ENCODE peak calls at places on chromosomes 5 and 9, in five cellular contexts. X is PC-9, B is AG04450, Q is HCT116, Z is sigmoid colon. D is an unnamed sample.

GRCh38 chr5:87434461-87434860 is 21.7 kb upstream of the CCNH start:
- DNase-seq in X (no peak), B (no peak), Q (no peak), Z (no peak), D (no peak)

GRCh38 chr9:97633859-97634485 is 351 bp downstream of the NCBP1 start:
- DNase-seq in X (no peak), B (no peak), Q (no peak), Z (no peak), D (no peak)

GRCh38 chr9:1875921-1876448 is 139.2 kb upstream of the SMARCA2 start:
- DNase-seq in X (no peak), B (no peak), Q (no peak), Z (no peak), D (no peak)

GRCh38 chr5:104018299-104018698 is 455.7 kb upstream of the NUDT12 start:
- DNase-seq in X (no peak), B (no peak), Q (peak; percentile 6), Z (no peak), D (no peak)

GRCh38 chr9:18442629-18443491 is 31.1 kb upstream of the ADAMTSL1 start:
- DNase-seq in X (no peak), B (peak; percentile 71), Q (peak; percentile 43), Z (peak; percentile 86), D (peak; percentile 66)

GRCh38 chr9:21558627-21559401 is 76.7 kb upstream of the IFNE start:
- DNase-seq in X (no peak), B (no peak), Q (no peak), Z (no peak), D (no peak)

GRCh38 chr5:160083501-160083900 is 35.7 kb downstream of the PWWP2A start:
- DNase-seq in X (no peak), B (no peak), Q (no peak), Z (no peak), D (no peak)

GRCh38 chr9:129674229-129674628 is 8.8 kb downstream of the PRRX2 start:
- DNase-seq in X (no peak), B (no peak), Q (no peak), Z (no peak), D (no peak)

GRCh38 chr5:53936481-53937352 is 373.7 kb downstream of the ARL15 start:
- DNase-seq in X (no peak), B (no peak), Q (no peak), Z (no peak), D (no peak)

GRCh38 chr5:134209477-134210240 is 16.2 kb downstream of the PPP2CA start:
- DNase-seq in X (no peak), B (no peak), Q (no peak), Z (no peak), D (no peak)

GRCh38 chr5:142507528-142507927 is 178.4 kb downstream of the FGF1 start:
- DNase-seq in X (peak; percentile 82), B (no peak), Q (no peak), Z (no peak), D (peak; percentile 71)

GRCh38 chr9:113523421-113524141 is 60.1 kb downstream of the RGS3 start:
- DNase-seq in X (no peak), B (no peak), Q (no peak), Z (no peak), D (no peak)

GRCh38 chr5:2132497-2132847 is 249.7 kb upstream of the IRX4 start:
- DNase-seq in X (no peak), B (no peak), Q (no peak), Z (no peak), D (no peak)

GRCh38 chr9:35869621-35870216 is 482 bp downstream of the OR13J1 start:
- DNase-seq in X (no peak), B (no peak), Q (no peak), Z (no peak), D (no peak)

GRCh38 chr5:85320495-85320894 is 935.8 kb upstream of the EDIL3 start:
- DNase-seq in X (no peak), B (no peak), Q (no peak), Z (no peak), D (no peak)

GRCh38 chr5:150066436-150066835 is 19.9 kb downstream of the CSF1R start:
- DNase-seq in X (no peak), B (no peak), Q (no peak), Z (peak; percentile 37), D (no peak)

GRCh38 chr9:99340281-99340680 is 118.2 kb downstream of the SEC61B start:
- DNase-seq in X (no peak), B (no peak), Q (no peak), Z (no peak), D (no peak)

GRCh38 chr5:72498284-72498683 is 8.9 kb downstream of the ZNF366 start:
- DNase-seq in X (no peak), B (no peak), Q (no peak), Z (no peak), D (no peak)

GRCh38 chr5:160970605-160971191 is 118.7 kb upstream of the ATP10B start:
- DNase-seq in X (no peak), B (no peak), Q (no peak), Z (no peak), D (no peak)

GRCh38 chr9:137582286-137582860 is 3.6 kb upstream of the DPH7 start:
- DNase-seq in X (no peak), B (no peak), Q (no peak), Z (no peak), D (no peak)
- TF ChIP-seq CTCF in X (peak; percentile 66), B (peak; percentile 13), Q (peak; percentile 66), Z (no peak), D (no peak)

GRCh38 chr9:123960965-123961364 is 31.0 kb upstream of the DENND1A start:
- DNase-seq in X (no peak), B (no peak), Q (no peak), Z (no peak), D (no peak)
- TF ChIP-seq CTCF in X (no peak), B (no peak), Q (no peak), Z (no peak), D (no peak)

GRCh38 chr5:120463991-120464626 is at the start of gene PRR16:
- DNase-seq in X (no peak), B (no peak), Q (no peak), Z (peak; percentile 64), D (peak; percentile 80)
- TF ChIP-seq CTCF in X (no peak), B (no peak), Q (no peak), Z (no peak), D (peak; percentile 13)

GRCh38 chr9:95506438-95506691 is 10.4 kb downstream of the PTCH1 start:
- DNase-seq in X (no peak), B (no peak), Q (no peak), Z (no peak), D (peak; percentile 27)

GRCh38 chr9:95505072-95505471 is 11.7 kb downstream of the PTCH1 start:
- DNase-seq in X (no peak), B (no peak), Q (no peak), Z (no peak), D (no peak)

GRCh38 chr9:95506692-95507455 is 9.9 kb downstream of the PTCH1 start:
- DNase-seq in X (no peak), B (no peak), Q (no peak), Z (peak; percentile 77), D (peak; percentile 18)

GRCh38 chr9:95504053-95504963 is 12.5 kb downstream of the PTCH1 start:
- DNase-seq in X (peak; percentile 76), B (no peak), Q (no peak), Z (no peak), D (no peak)

GRCh38 chr9:95505676-95506437 is 10.9 kb downstream of the PTCH1 start:
- DNase-seq in X (peak; percentile 35), B (no peak), Q (no peak), Z (peak; percentile 80), D (peak; percentile 43)
- TF ChIP-seq CTCF in X (no peak), B (no peak), Q (no peak), Z (no peak), D (no peak)

GRCh38 chr5:74641778-74642542 is 1.4 kb upstream of the ENC1 start:
- DNase-seq in X (peak; percentile 74), B (peak; percentile 62), Q (peak; percentile 43), Z (no peak), D (peak; percentile 64)

GRCh38 chr5:74640450-74641013 is at the start of gene ENC1:
- DNase-seq in X (peak; percentile 80), B (peak; percentile 42), Q (peak; percentile 55), Z (peak; percentile 87), D (peak; percentile 94)

GRCh38 chr5:74638776-74639537 is 1.6 kb downstream of the ENC1 start:
- DNase-seq in X (no peak), B (peak; percentile 42), Q (no peak), Z (no peak), D (no peak)

GRCh38 chr5:74641014-74641777 is 668 bp upstream of the ENC1 start:
- DNase-seq in X (peak; percentile 91), B (no peak), Q (peak; percentile 48), Z (peak; percentile 81), D (peak; percentile 95)

DNA sequence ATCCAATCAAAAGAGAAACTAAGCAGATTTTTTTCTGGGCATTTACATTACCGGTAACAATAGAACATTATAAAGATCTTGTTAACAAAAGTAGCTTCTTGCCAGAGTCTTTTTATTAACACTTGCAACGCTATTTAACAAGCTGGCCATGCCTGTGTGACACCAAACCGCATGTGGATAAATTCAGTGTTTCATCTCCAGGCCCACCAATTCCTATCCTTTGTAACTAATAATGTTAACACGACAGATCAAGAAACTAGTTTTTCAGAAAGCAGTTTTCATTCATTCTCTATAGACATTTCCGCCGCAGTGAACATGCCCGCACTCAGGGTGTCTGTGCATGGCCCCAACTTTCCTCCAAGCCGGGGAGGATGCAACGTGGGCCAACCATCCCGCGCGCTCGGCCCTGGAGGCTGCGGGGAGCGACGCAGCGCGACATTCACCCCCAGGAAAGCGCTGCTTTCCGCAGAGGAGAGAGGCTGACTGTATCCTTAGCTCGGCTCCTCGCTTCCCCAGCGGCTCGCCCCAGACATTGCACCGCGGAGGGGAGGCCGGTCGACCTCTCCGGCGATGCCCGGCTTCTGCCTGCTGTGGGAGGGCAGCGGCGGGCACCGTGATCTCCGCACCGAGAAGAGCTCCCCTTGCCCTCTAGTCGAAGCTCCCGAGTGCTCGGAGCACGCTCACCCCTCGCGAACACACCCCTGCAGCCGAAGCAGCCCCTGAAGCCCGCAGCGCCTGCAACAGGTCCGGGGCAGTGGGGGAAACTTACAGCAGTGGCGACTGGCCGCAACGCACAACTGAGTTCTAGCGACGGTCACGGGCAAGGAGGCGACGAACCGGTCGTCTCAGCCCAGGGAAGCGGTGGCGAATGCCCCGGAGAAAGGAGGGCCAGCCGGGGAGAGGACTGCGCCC is 734 bp downstream of the ENC1 start:
- DNase-seq in X (no peak), B (no peak), Q (no peak), Z (peak; percentile 72), D (peak; percentile 59)
- TF ChIP-seq CTCF in X (no peak), B (peak; percentile 33), Q (peak; percentile 32), Z (no peak), D (no peak)

GRCh38 chr5:9922719-9923118 is 292.6 kb upstream of the TAS2R1 start:
- DNase-seq in X (no peak), B (no peak), Q (no peak), Z (no peak), D (no peak)
- TF ChIP-seq CTCF in X (peak; percentile 76), B (peak; percentile 36), Q (peak; percentile 63), Z (no peak), D (no peak)

DNA sequence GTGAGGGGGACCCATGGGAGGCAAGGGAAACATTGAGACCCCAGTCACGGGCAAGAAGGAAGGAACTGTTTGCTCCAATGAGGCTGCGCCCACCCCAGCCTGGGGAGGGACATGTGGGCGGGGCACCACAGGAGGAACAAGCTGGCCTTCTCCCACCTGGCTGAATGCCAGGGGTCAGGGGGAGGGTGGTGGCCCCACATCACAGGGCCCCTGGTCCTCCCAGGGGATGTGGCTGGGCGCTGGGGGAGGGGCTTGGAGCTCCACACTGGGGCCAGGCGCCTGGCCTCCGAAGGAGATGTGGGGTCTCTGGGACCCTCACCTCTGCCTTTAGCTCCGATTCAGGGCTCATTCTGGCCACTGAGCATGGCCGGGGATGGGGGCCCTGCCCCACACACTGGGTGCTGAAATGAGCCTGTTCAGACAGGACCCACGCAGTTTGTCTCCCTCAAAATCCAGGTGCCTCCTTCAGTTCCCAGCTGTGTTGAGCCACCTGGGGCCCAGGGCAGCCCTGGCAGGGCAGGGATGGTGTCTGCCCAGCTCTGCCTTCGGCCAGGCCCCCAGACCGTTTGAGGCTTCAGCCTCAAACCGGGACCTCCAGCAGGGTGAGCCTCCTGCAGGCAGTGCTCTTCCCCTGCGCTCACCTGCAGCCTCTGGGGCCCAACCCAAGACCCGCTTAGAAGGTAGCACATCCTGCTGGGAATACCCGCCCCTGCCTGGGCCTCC is 33.2 kb upstream of the NOTCH1 start:
- DNase-seq in X (no peak), B (no peak), Q (peak; percentile 50), Z (no peak), D (peak; percentile 26)
- TF ChIP-seq CTCF in X (no peak), B (no peak), Q (no peak), Z (no peak), D (no peak)

D was measured in Calu3.